ENCODE peak calls at places on chromosomes 12 and 14, in eight cellular contexts. One of them, this sample, is unnamed.

GRCh38 chr12:57889541-57889989 is 43.0 kb upstream of the CTDSP2 start:
- DNase-seq in CD8-positive, alpha-beta T cell: no peak
- DNase-seq in IMR-90: peak; percentile 93
- DNase-seq in transverse colon: peak; percentile 71
- DNase-seq in tibial artery: peak; percentile 86
- DNase-seq in astrocyte: peak; percentile 88
- DNase-seq in mammary epithelial cell: no peak
- DNase-seq in esophagus squamous epithelium: no peak
- DNase-seq in this sample: peak; percentile 93

GRCh38 chr12:31362115-31362758 is 36.3 kb upstream of the SINHCAF start:
- DNase-seq in CD8-positive, alpha-beta T cell: no peak
- DNase-seq in IMR-90: no peak
- DNase-seq in transverse colon: peak; percentile 58
- DNase-seq in tibial artery: no peak
- DNase-seq in astrocyte: no peak
- DNase-seq in mammary epithelial cell: peak; percentile 25
- DNase-seq in esophagus squamous epithelium: no peak
- DNase-seq in this sample: no peak

GRCh38 chr14:74619672-74620131 is 7.7 kb upstream of the LTBP2 start:
- DNase-seq in CD8-positive, alpha-beta T cell: no peak
- DNase-seq in IMR-90: peak; percentile 98
- DNase-seq in transverse colon: peak; percentile 59
- DNase-seq in tibial artery: peak; percentile 95
- DNase-seq in astrocyte: peak; percentile 99
- DNase-seq in mammary epithelial cell: peak; percentile 73
- DNase-seq in esophagus squamous epithelium: no peak
- DNase-seq in this sample: peak; percentile 91

GRCh38 chr12:45878630-45879255 is 111.6 kb downstream of the SCAF11 start:
- DNase-seq in CD8-positive, alpha-beta T cell: no peak
- DNase-seq in IMR-90: peak; percentile 24
- DNase-seq in transverse colon: no peak
- DNase-seq in tibial artery: no peak
- DNase-seq in astrocyte: no peak
- DNase-seq in mammary epithelial cell: no peak
- DNase-seq in esophagus squamous epithelium: no peak
- DNase-seq in this sample: no peak

GRCh38 chr12:103556890-103557667 is 30.0 kb upstream of the STAB2 start:
- DNase-seq in CD8-positive, alpha-beta T cell: no peak
- DNase-seq in IMR-90: no peak
- DNase-seq in transverse colon: no peak
- DNase-seq in tibial artery: peak; percentile 60
- DNase-seq in astrocyte: no peak
- DNase-seq in mammary epithelial cell: no peak
- DNase-seq in esophagus squamous epithelium: no peak
- DNase-seq in this sample: no peak

GRCh38 chr12:79374543-79374942 is 316.2 kb downstream of the PAWR start:
- DNase-seq in CD8-positive, alpha-beta T cell: no peak
- DNase-seq in IMR-90: no peak
- DNase-seq in transverse colon: no peak
- DNase-seq in tibial artery: no peak
- DNase-seq in astrocyte: no peak
- DNase-seq in mammary epithelial cell: no peak
- DNase-seq in esophagus squamous epithelium: no peak
- DNase-seq in this sample: no peak

GRCh38 chr12:95796225-95796981 is 5.8 kb upstream of the NTN4 start:
- DNase-seq in CD8-positive, alpha-beta T cell: no peak
- DNase-seq in IMR-90: no peak
- DNase-seq in transverse colon: no peak
- DNase-seq in tibial artery: no peak
- DNase-seq in astrocyte: no peak
- DNase-seq in mammary epithelial cell: peak; percentile 46
- DNase-seq in esophagus squamous epithelium: no peak
- DNase-seq in this sample: no peak

GRCh38 chr12:56366948-56367347 is 4.3 kb upstream of the APOF start:
- DNase-seq in CD8-positive, alpha-beta T cell: no peak
- DNase-seq in IMR-90: no peak
- DNase-seq in transverse colon: no peak
- DNase-seq in tibial artery: no peak
- DNase-seq in astrocyte: no peak
- DNase-seq in mammary epithelial cell: no peak
- DNase-seq in esophagus squamous epithelium: no peak
- DNase-seq in this sample: no peak

GRCh38 chr12:29667011-29667410 is 116.7 kb downstream of the TMTC1 start:
- DNase-seq in CD8-positive, alpha-beta T cell: no peak
- DNase-seq in IMR-90: no peak
- DNase-seq in transverse colon: no peak
- DNase-seq in tibial artery: no peak
- DNase-seq in astrocyte: no peak
- DNase-seq in mammary epithelial cell: no peak
- DNase-seq in esophagus squamous epithelium: no peak
- DNase-seq in this sample: no peak

GRCh38 chr14:71400821-71401447 is 493.7 kb downstream of the PCNX1 start:
- DNase-seq in CD8-positive, alpha-beta T cell: no peak
- DNase-seq in IMR-90: peak; percentile 29
- DNase-seq in transverse colon: no peak
- DNase-seq in tibial artery: no peak
- DNase-seq in astrocyte: no peak
- DNase-seq in mammary epithelial cell: no peak
- DNase-seq in esophagus squamous epithelium: no peak
- DNase-seq in this sample: no peak

GRCh38 chr12:81128930-81129554 is 51.2 kb downstream of the ACSS3 start:
- DNase-seq in CD8-positive, alpha-beta T cell: no peak
- DNase-seq in IMR-90: peak; percentile 43
- DNase-seq in transverse colon: no peak
- DNase-seq in tibial artery: no peak
- DNase-seq in astrocyte: peak; percentile 37
- DNase-seq in mammary epithelial cell: peak; percentile 27
- DNase-seq in esophagus squamous epithelium: no peak
- DNase-seq in this sample: no peak

GRCh38 chr12:121769831-121770301 is 23.6 kb downstream of the RHOF start:
- DNase-seq in CD8-positive, alpha-beta T cell: no peak
- DNase-seq in IMR-90: no peak
- DNase-seq in transverse colon: peak; percentile 44
- DNase-seq in tibial artery: no peak
- DNase-seq in astrocyte: no peak
- DNase-seq in mammary epithelial cell: no peak
- DNase-seq in esophagus squamous epithelium: no peak
- DNase-seq in this sample: no peak

GRCh38 chr12:25004447-25004846 is 55.5 kb upstream of the BCAT1 start:
- DNase-seq in CD8-positive, alpha-beta T cell: no peak
- DNase-seq in IMR-90: no peak
- DNase-seq in transverse colon: no peak
- DNase-seq in tibial artery: no peak
- DNase-seq in astrocyte: no peak
- DNase-seq in mammary epithelial cell: no peak
- DNase-seq in esophagus squamous epithelium: no peak
- DNase-seq in this sample: no peak

GRCh38 chr14:63492391-63492790 is 50.8 kb downstream of the PPP2R5E start:
- DNase-seq in CD8-positive, alpha-beta T cell: no peak
- DNase-seq in IMR-90: peak; percentile 80
- DNase-seq in transverse colon: no peak
- DNase-seq in tibial artery: no peak
- DNase-seq in astrocyte: peak; percentile 85
- DNase-seq in mammary epithelial cell: peak; percentile 88
- DNase-seq in esophagus squamous epithelium: no peak
- DNase-seq in this sample: no peak

GRCh38 chr12:3837049-3837448 is 36.1 kb downstream of the PARP11 start:
- DNase-seq in CD8-positive, alpha-beta T cell: no peak
- DNase-seq in IMR-90: no peak
- DNase-seq in transverse colon: no peak
- DNase-seq in tibial artery: no peak
- DNase-seq in astrocyte: no peak
- DNase-seq in mammary epithelial cell: no peak
- DNase-seq in esophagus squamous epithelium: no peak
- DNase-seq in this sample: no peak

GRCh38 chr14:55130194-55130550 is 1.1 kb downstream of the LGALS3 start:
- DNase-seq in CD8-positive, alpha-beta T cell: no peak
- DNase-seq in IMR-90: peak; percentile 69
- DNase-seq in transverse colon: no peak
- DNase-seq in tibial artery: no peak
- DNase-seq in astrocyte: no peak
- DNase-seq in mammary epithelial cell: peak; percentile 31
- DNase-seq in esophagus squamous epithelium: no peak
- DNase-seq in this sample: no peak

GRCh38 chr12:15644700-15645099 is 144.5 kb downstream of the EPS8 start:
- DNase-seq in CD8-positive, alpha-beta T cell: no peak
- DNase-seq in IMR-90: peak; percentile 48
- DNase-seq in transverse colon: no peak
- DNase-seq in tibial artery: no peak
- DNase-seq in astrocyte: peak; percentile 53
- DNase-seq in mammary epithelial cell: no peak
- DNase-seq in esophagus squamous epithelium: no peak
- DNase-seq in this sample: no peak

GRCh38 chr12:132327351-132328171 is 1.8 kb downstream of the GALNT9 start:
- DNase-seq in CD8-positive, alpha-beta T cell: no peak
- DNase-seq in IMR-90: peak; percentile 82
- DNase-seq in transverse colon: peak; percentile 61
- DNase-seq in tibial artery: peak; percentile 41
- DNase-seq in astrocyte: peak; percentile 87
- DNase-seq in mammary epithelial cell: peak; percentile 69
- DNase-seq in esophagus squamous epithelium: no peak
- DNase-seq in this sample: no peak

GRCh38 chr14:81366259-81366658 is 33.9 kb downstream of the STON2 start:
- DNase-seq in CD8-positive, alpha-beta T cell: no peak
- DNase-seq in IMR-90: no peak
- DNase-seq in transverse colon: no peak
- DNase-seq in tibial artery: no peak
- DNase-seq in astrocyte: no peak
- DNase-seq in mammary epithelial cell: peak; percentile 36
- DNase-seq in esophagus squamous epithelium: no peak
- DNase-seq in this sample: no peak

GRCh38 chr14:85195872-85196477 is 334.0 kb upstream of the FLRT2 start:
- DNase-seq in CD8-positive, alpha-beta T cell: no peak
- DNase-seq in IMR-90: peak; percentile 11
- DNase-seq in transverse colon: no peak
- DNase-seq in tibial artery: no peak
- DNase-seq in astrocyte: no peak
- DNase-seq in mammary epithelial cell: no peak
- DNase-seq in esophagus squamous epithelium: no peak
- DNase-seq in this sample: no peak

GRCh38 chr14:99339551-99339950 is 67.6 kb upstream of the BCL11B start:
- DNase-seq in CD8-positive, alpha-beta T cell: no peak
- DNase-seq in IMR-90: no peak
- DNase-seq in transverse colon: no peak
- DNase-seq in tibial artery: no peak
- DNase-seq in astrocyte: no peak
- DNase-seq in mammary epithelial cell: no peak
- DNase-seq in esophagus squamous epithelium: no peak
- DNase-seq in this sample: no peak
- TF ChIP-seq CTCF in CD8-positive, alpha-beta T cell: no peak
- TF ChIP-seq CTCF in IMR-90: no peak
- TF ChIP-seq CTCF in transverse colon: no peak
- TF ChIP-seq CTCF in tibial artery: no peak
- TF ChIP-seq CTCF in astrocyte: no peak
- TF ChIP-seq CTCF in mammary epithelial cell: no peak
- TF ChIP-seq CTCF in esophagus squamous epithelium: no peak
- TF ChIP-seq CTCF in this sample: no peak

GRCh38 chr14:22593189-22593588 is 4.2 kb upstream of the DAD1 start:
- DNase-seq in CD8-positive, alpha-beta T cell: no peak
- DNase-seq in IMR-90: no peak
- DNase-seq in transverse colon: no peak
- DNase-seq in tibial artery: no peak
- DNase-seq in astrocyte: no peak
- DNase-seq in mammary epithelial cell: no peak
- DNase-seq in esophagus squamous epithelium: no peak
- DNase-seq in this sample: no peak

GRCh38 chr14:22587247-22587646 is 1.8 kb downstream of the DAD1 start:
- DNase-seq in CD8-positive, alpha-beta T cell: no peak
- DNase-seq in IMR-90: no peak
- DNase-seq in transverse colon: no peak
- DNase-seq in tibial artery: no peak
- DNase-seq in astrocyte: no peak
- DNase-seq in mammary epithelial cell: no peak
- DNase-seq in esophagus squamous epithelium: no peak
- DNase-seq in this sample: no peak

GRCh38 chr14:22589096-22589839 is at the start of gene DAD1:
- DNase-seq in CD8-positive, alpha-beta T cell: peak; percentile 100
- DNase-seq in IMR-90: peak; percentile 100
- DNase-seq in transverse colon: peak; percentile 99
- DNase-seq in tibial artery: peak; percentile 99
- DNase-seq in astrocyte: peak; percentile 98
- DNase-seq in mammary epithelial cell: peak; percentile 99
- DNase-seq in esophagus squamous epithelium: peak; percentile 97
- DNase-seq in this sample: peak; percentile 99

GRCh38 chr14:22583994-22584393 is 5.0 kb downstream of the DAD1 start:
- DNase-seq in CD8-positive, alpha-beta T cell: no peak
- DNase-seq in IMR-90: no peak
- DNase-seq in transverse colon: no peak
- DNase-seq in tibial artery: no peak
- DNase-seq in astrocyte: no peak
- DNase-seq in mammary epithelial cell: no peak
- DNase-seq in esophagus squamous epithelium: no peak
- DNase-seq in this sample: no peak

GRCh38 chr14:22588419-22589095 is 467 bp downstream of the DAD1 start:
- DNase-seq in CD8-positive, alpha-beta T cell: no peak
- DNase-seq in IMR-90: no peak
- DNase-seq in transverse colon: no peak
- DNase-seq in tibial artery: no peak
- DNase-seq in astrocyte: no peak
- DNase-seq in mammary epithelial cell: no peak
- DNase-seq in esophagus squamous epithelium: no peak
- DNase-seq in this sample: no peak
- H3K27ac ChIP-seq in CD8-positive, alpha-beta T cell: peak overlapping the region; percentile 99
- H3K27ac ChIP-seq in IMR-90: peak overlapping the region; percentile 75
- H3K27ac ChIP-seq in transverse colon: peak overlapping the region; percentile 98
- H3K27ac ChIP-seq in tibial artery: peak overlapping the region; percentile 98
- H3K27ac ChIP-seq in astrocyte: peak overlapping the region; percentile 94
- H3K27ac ChIP-seq in mammary epithelial cell: peak overlapping the region; percentile 98
- H3K27ac ChIP-seq in esophagus squamous epithelium: peak overlapping the region; percentile 96
- H3K27ac ChIP-seq in this sample: peak overlapping the region; percentile 96

DNA sequence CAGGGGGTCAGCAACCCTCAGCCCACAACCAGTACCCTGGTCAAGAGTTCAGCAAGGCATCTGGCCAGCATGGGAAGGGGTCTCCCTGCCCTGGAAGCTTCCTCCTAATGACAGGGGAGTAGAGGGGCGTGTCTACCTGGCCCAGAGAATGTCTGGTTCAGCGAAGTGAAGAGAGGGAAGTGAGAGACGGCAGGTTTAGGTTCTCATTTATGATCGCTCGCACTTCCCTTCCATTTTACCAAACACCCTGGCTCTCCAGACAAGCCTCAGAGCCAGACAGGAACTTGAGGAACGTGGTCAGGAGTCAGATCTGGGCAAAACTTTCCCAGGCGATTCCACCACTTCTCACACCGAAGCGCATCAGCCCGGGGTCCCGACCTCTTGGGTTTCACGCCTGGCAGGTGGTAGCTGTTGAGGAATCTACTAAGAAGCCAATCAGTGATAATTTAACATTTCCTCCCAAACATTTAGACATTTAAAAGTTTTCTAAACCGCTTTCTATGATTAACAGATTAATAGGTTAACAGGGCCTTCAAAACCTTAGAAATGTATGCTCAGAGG is 21.3 kb downstream of the ACTN1 start:
- DNase-seq in CD8-positive, alpha-beta T cell: no peak
- DNase-seq in IMR-90: no peak
- DNase-seq in transverse colon: no peak
- DNase-seq in tibial artery: no peak
- DNase-seq in astrocyte: no peak
- DNase-seq in mammary epithelial cell: no peak
- DNase-seq in esophagus squamous epithelium: no peak
- DNase-seq in this sample: no peak
- H3K4me3 ChIP-seq in CD8-positive, alpha-beta T cell: peak overlapping the region; percentile 9
- H3K4me3 ChIP-seq in IMR-90: no peak overlapping the region
- H3K4me3 ChIP-seq in transverse colon: no peak overlapping the region
- H3K4me3 ChIP-seq in tibial artery: no peak overlapping the region
- H3K4me3 ChIP-seq in astrocyte: no peak overlapping the region
- H3K4me3 ChIP-seq in mammary epithelial cell: no peak overlapping the region
- H3K4me3 ChIP-seq in esophagus squamous epithelium: no peak overlapping the region
- H3K4me3 ChIP-seq in this sample: peak overlapping the region; percentile 24

GRCh38 chr14:47539065-47539464 is 136.3 kb downstream of the MDGA2 start:
- DNase-seq in CD8-positive, alpha-beta T cell: no peak
- DNase-seq in IMR-90: no peak
- DNase-seq in transverse colon: no peak
- DNase-seq in tibial artery: no peak
- DNase-seq in astrocyte: no peak
- DNase-seq in mammary epithelial cell: no peak
- DNase-seq in esophagus squamous epithelium: no peak
- DNase-seq in this sample: no peak
- TF ChIP-seq CTCF in CD8-positive, alpha-beta T cell: no peak
- TF ChIP-seq CTCF in IMR-90: no peak
- TF ChIP-seq CTCF in transverse colon: no peak
- TF ChIP-seq CTCF in tibial artery: peak; percentile 25
- TF ChIP-seq CTCF in astrocyte: peak; percentile 32
- TF ChIP-seq CTCF in mammary epithelial cell: no peak
- TF ChIP-seq CTCF in esophagus squamous epithelium: no peak
- TF ChIP-seq CTCF in this sample: no peak

This sample was measured in coronary artery.